ENCODE peak calls at places on chromosomes 7 and 10, in six cellular contexts. V, R, M, T, N and D are unnamed samples.

GRCh38 chr7:32143271-32143670 is 73.1 kb upstream of the PDE1C start:
- DNase-seq in N (no peak), R (no peak), V (no peak), M (no peak), T (no peak), D (no peak)

GRCh38 chr7:24395512-24395911 is 111.5 kb downstream of the NPY start:
- DNase-seq in T (no peak), N (no peak), R (no peak), V (no peak), M (no peak), D (no peak)

GRCh38 chr10:116417821-116418220 is 9.8 kb upstream of the PNLIPRP3 start:
- DNase-seq in N (no peak), T (no peak), V (no peak), R (no peak), M (no peak), D (no peak)

GRCh38 chr7:88377421-88377820 is 70.7 kb upstream of the STEAP4 start:
- DNase-seq in M (no peak), V (no peak), R (no peak), N (no peak), T (no peak), D (no peak)

GRCh38 chr7:154296443-154296842 is 244.2 kb downstream of the DPP6 start:
- DNase-seq in M (no peak), N (peak; percentile 21), T (no peak), R (no peak), V (no peak), D (no peak)

GRCh38 chr7:30264052-30264451 is 20.3 kb upstream of the ZNRF2 start:
- DNase-seq in V (no peak), R (no peak), T (no peak), N (no peak), M (no peak), D (no peak)

GRCh38 chr7:191105-192034 is 1.0 kb upstream of the FAM20C start:
- DNase-seq in V (no peak), N (no peak), T (peak; percentile 8), R (no peak), M (no peak), D (peak; percentile 61)

GRCh38 chr10:49197171-49197570 is 9.0 kb upstream of the TMEM273 start:
- DNase-seq in T (no peak), V (no peak), R (no peak), M (no peak), N (no peak), D (no peak)

GRCh38 chr10:1241322-1241890 is 185.2 kb downstream of the WDR37 start:
- DNase-seq in R (no peak), M (no peak), N (peak; percentile 46), V (no peak), T (no peak), D (no peak)

GRCh38 chr10:17965649-17966048 is 13.9 kb downstream of the SLC39A12 start:
- DNase-seq in T (no peak), R (no peak), V (no peak), N (no peak), M (no peak), D (no peak)

GRCh38 chr10:77179015-77179695 is 458.5 kb downstream of the KCNMA1 start:
- DNase-seq in N (no peak), M (no peak), T (no peak), R (no peak), V (no peak), D (peak; percentile 77)

GRCh38 chr10:58239561-58240169 is 28.0 kb downstream of the IPMK start:
- DNase-seq in N (no peak), M (no peak), R (no peak), V (no peak), T (no peak), D (no peak)

GRCh38 chr10:88499569-88500470 is 83.3 kb downstream of the RNLS start:
- DNase-seq in V (no peak), M (no peak), N (no peak), T (no peak), R (no peak), D (no peak)

GRCh38 chr7:137109966-137110930 is 233.3 kb downstream of the PTN start:
- DNase-seq in R (no peak), T (no peak), N (no peak), M (no peak), V (no peak), D (no peak)

GRCh38 chr7:132386249-132386681 is 190.0 kb downstream of the PLXNA4 start:
- DNase-seq in R (no peak), T (no peak), M (no peak), N (peak; percentile 69), V (no peak), D (no peak)

GRCh38 chr10:112554263-112554662 is 107.2 kb downstream of the VTI1A start:
- DNase-seq in M (no peak), N (no peak), T (no peak), R (no peak), V (no peak), D (no peak)

GRCh38 chr7:6465862-6466261 is 18.1 kb upstream of the DAGLB start:
- DNase-seq in T (no peak), M (no peak), V (no peak), N (no peak), R (no peak), D (no peak)

GRCh38 chr10:131556897-131557500 is 245.5 kb upstream of the TCERG1L start:
- DNase-seq in M (no peak), T (no peak), N (peak; percentile 49), V (no peak), R (no peak), D (no peak)

GRCh38 chr10:9733764-9734163 is 1283.9 kb upstream of the CELF2 start:
- DNase-seq in R (no peak), V (no peak), M (no peak), N (no peak), T (no peak), D (no peak)

GRCh38 chr10:86592413-86592812 is 61.9 kb upstream of the OPN4 start:
- DNase-seq in V (no peak), R (no peak), N (no peak), T (no peak), M (no peak), D (no peak)

GRCh38 chr7:936131-937054 is 18.1 kb downstream of the ADAP1 start:
- DNase-seq in V (no peak), R (peak; percentile 86), M (no peak), T (no peak), N (peak; percentile 60), D (no peak)

GRCh38 chr7:35356495-35356894 is 102.6 kb upstream of the TBX20 start:
- DNase-seq in M (no peak), T (no peak), R (no peak), N (no peak), V (no peak), D (no peak)

GRCh38 chr10:104026762-104027161 is 58.9 kb downstream of the COL17A1 start:
- DNase-seq in V (no peak), N (no peak), T (no peak), R (no peak), M (no peak), D (no peak)

GRCh38 chr7:130930260-130930659 is 196.3 kb upstream of the KLF14 start:
- DNase-seq in R (no peak), V (no peak), N (peak; percentile 88), M (no peak), T (peak; percentile 55), D (no peak)

GRCh38 chr10:48655426-48656240 is 29.0 kb upstream of the WDFY4 start:
- DNase-seq in N (peak; percentile 90), V (no peak), R (no peak), M (no peak), T (no peak), D (no peak)

GRCh38 chr7:88040694-88041093 is 106.6 kb downstream of the ADAM22 start:
- DNase-seq in N (no peak), V (no peak), T (no peak), M (no peak), R (no peak), D (no peak)

GRCh38 chr7:98086231-98086855 is 20.3 kb upstream of the LMTK2 start:
- DNase-seq in R (no peak), V (no peak), M (no peak), N (no peak), T (no peak), D (no peak)